ENCODE peak calls at places on chromosome 12, in four cellular contexts. One of them, this sample, is unnamed.
A peak's percentile ranks its signal among the peaks of the same experiment; 100 is the strongest.

GRCh38 chr12:54933381-54933780 is 51.2 kb downstream of the TESPA1 start:
- DNase-seq in K562: no peak
- DNase-seq in GM12878: peak; percentile 2
- DNase-seq in IMR-90: peak; percentile 20
- DNase-seq in this sample: no peak

GRCh38 chr12:48160807-48161206 is 3.5 kb upstream of the ASB8 start:
- DNase-seq in K562: no peak
- DNase-seq in GM12878: no peak
- DNase-seq in IMR-90: no peak
- DNase-seq in this sample: no peak

GRCh38 chr12:28222959-28223662 is 32.9 kb downstream of the CCDC91 start:
- DNase-seq in K562: no peak
- DNase-seq in IMR-90: no peak
- DNase-seq in GM12878: no peak
- DNase-seq in this sample: no peak

GRCh38 chr12:124680863-124681778 is 113.7 kb upstream of the NCOR2 start:
- DNase-seq in GM12878: peak; percentile 71
- DNase-seq in K562: peak; percentile 63
- DNase-seq in IMR-90: peak; percentile 95
- DNase-seq in this sample: peak; percentile 64

GRCh38 chr12:11534064-11534463 is 115.4 kb upstream of the ETV6 start:
- DNase-seq in GM12878: no peak
- DNase-seq in IMR-90: no peak
- DNase-seq in K562: no peak
- DNase-seq in this sample: no peak

GRCh38 chr12:94841171-94841570 is 162.3 kb downstream of the NDUFA12 start:
- DNase-seq in K562: no peak
- DNase-seq in IMR-90: no peak
- DNase-seq in GM12878: no peak
- DNase-seq in this sample: no peak

GRCh38 chr12:76863811-76864210 is 15.0 kb downstream of the CSRP2 start:
- DNase-seq in K562: no peak
- DNase-seq in IMR-90: peak; percentile 27
- DNase-seq in GM12878: no peak
- DNase-seq in this sample: no peak

GRCh38 chr12:55017421-55017820 is 2.4 kb upstream of the NEUROD4 start:
- DNase-seq in IMR-90: no peak
- DNase-seq in K562: no peak
- DNase-seq in GM12878: no peak
- DNase-seq in this sample: no peak

GRCh38 chr12:99706736-99707473 is 59.4 kb downstream of the GARIN6 start:
- DNase-seq in GM12878: no peak
- DNase-seq in IMR-90: no peak
- DNase-seq in K562: no peak
- DNase-seq in this sample: no peak

GRCh38 chr12:89469361-89469760 is 55.2 kb downstream of the GALNT4 start:
- DNase-seq in GM12878: no peak
- DNase-seq in K562: no peak
- DNase-seq in IMR-90: peak; percentile 73
- DNase-seq in this sample: no peak

GRCh38 chr12:89073659-89074058 is 278.6 kb downstream of the DUSP6 start:
- DNase-seq in K562: no peak
- DNase-seq in GM12878: no peak
- DNase-seq in IMR-90: no peak
- DNase-seq in this sample: no peak

GRCh38 chr12:49750027-49750977 is 8.9 kb downstream of the TMBIM6 start:
- DNase-seq in K562: no peak
- DNase-seq in GM12878: peak; percentile 36
- DNase-seq in IMR-90: peak; percentile 80
- DNase-seq in this sample: no peak

GRCh38 chr12:120677765-120678473 is 9.0 kb upstream of the MLEC start:
- DNase-seq in IMR-90: no peak
- DNase-seq in K562: no peak
- DNase-seq in GM12878: peak; percentile 82
- DNase-seq in this sample: no peak

GRCh38 chr12:121223283-121223946 is 13.5 kb downstream of the P2RX4 start:
- DNase-seq in GM12878: no peak
- DNase-seq in K562: no peak
- DNase-seq in IMR-90: no peak
- DNase-seq in this sample: peak; percentile 58

GRCh38 chr12:113142886-113143329 is 6.6 kb upstream of the CFAP73 start:
- DNase-seq in IMR-90: no peak
- DNase-seq in GM12878: no peak
- DNase-seq in K562: no peak
- DNase-seq in this sample: no peak

GRCh38 chr12:75389706-75390105 is 1.2 kb upstream of the GLIPR1L2 start:
- DNase-seq in K562: no peak
- DNase-seq in IMR-90: no peak
- DNase-seq in GM12878: no peak
- DNase-seq in this sample: no peak

GRCh38 chr12:124053855-124054254 is 80.8 kb downstream of the ZNF664 start:
- DNase-seq in GM12878: no peak
- DNase-seq in K562: no peak
- DNase-seq in IMR-90: peak; percentile 48
- DNase-seq in this sample: peak; percentile 44

GRCh38 chr12:78483767-78484315 is 380.7 kb upstream of the SYT1 start:
- DNase-seq in IMR-90: no peak
- DNase-seq in K562: no peak
- DNase-seq in GM12878: no peak
- DNase-seq in this sample: no peak

GRCh38 chr12:15966426-15966825 is 55.3 kb downstream of the DERA start:
- DNase-seq in GM12878: no peak
- DNase-seq in IMR-90: peak; percentile 47
- DNase-seq in K562: no peak
- DNase-seq in this sample: no peak

GRCh38 chr12:58922849-58923248 is 2.5 kb upstream of the LRIG3 start:
- DNase-seq in K562: no peak
- DNase-seq in GM12878: no peak
- DNase-seq in IMR-90: peak; percentile 70
- DNase-seq in this sample: no peak

GRCh38 chr12:80582431-80582830 is 125.0 kb upstream of the MYF6 start:
- DNase-seq in IMR-90: no peak
- DNase-seq in K562: no peak
- DNase-seq in GM12878: no peak
- DNase-seq in this sample: no peak

GRCh38 chr12:54265364-54265812 is 14.5 kb downstream of the CBX5 start:
- DNase-seq in GM12878: no peak
- DNase-seq in K562: no peak
- DNase-seq in IMR-90: no peak
- DNase-seq in this sample: peak; percentile 48

GRCh38 chr12:93572712-93573551 is 457 bp downstream of the SOCS2 start:
- DNase-seq in K562: peak; percentile 23
- DNase-seq in IMR-90: peak; percentile 23
- DNase-seq in GM12878: no peak
- DNase-seq in this sample: peak; percentile 32

GRCh38 chr12:46915082-46915481 is 89.3 kb upstream of the SLC38A4 start:
- DNase-seq in GM12878: no peak
- DNase-seq in IMR-90: peak; percentile 90
- DNase-seq in K562: no peak
- DNase-seq in this sample: no peak

GRCh38 chr12:79128956-79129355 is 264.4 kb downstream of the SYT1 start:
- DNase-seq in K562: no peak
- DNase-seq in GM12878: no peak
- DNase-seq in IMR-90: peak; percentile 28
- DNase-seq in this sample: no peak

GRCh38 chr12:42364692-42365091 is 38.7 kb downstream of the PPHLN1 start:
- DNase-seq in K562: no peak
- DNase-seq in IMR-90: no peak
- DNase-seq in GM12878: no peak
- DNase-seq in this sample: no peak

GRCh38 chr12:15050664-15051063 is 77.8 kb downstream of the PDE6H start:
- DNase-seq in K562: no peak
- DNase-seq in IMR-90: no peak
- DNase-seq in GM12878: no peak
- DNase-seq in this sample: no peak

GRCh38 chr12:26987634-26988424 is 26.4 kb downstream of the TM7SF3 start:
- DNase-seq in K562: no peak
- DNase-seq in IMR-90: peak; percentile 17
- DNase-seq in GM12878: no peak
- DNase-seq in this sample: no peak

GRCh38 chr12:100573168-100573498 is 351 bp upstream of the GAS2L3 start:
- DNase-seq in K562: no peak
- DNase-seq in IMR-90: no peak
- DNase-seq in GM12878: no peak
- DNase-seq in this sample: no peak

GRCh38 chr12:50059440-50060119 is 2.2 kb downstream of the ASIC1 start:
- DNase-seq in K562: no peak
- DNase-seq in IMR-90: peak; percentile 39
- DNase-seq in GM12878: no peak
- DNase-seq in this sample: no peak

GRCh38 chr12:49866859-49867579 is 24.1 kb upstream of the BCDIN3D start:
- DNase-seq in K562: peak; percentile 85
- DNase-seq in IMR-90: peak; percentile 46
- DNase-seq in GM12878: no peak
- DNase-seq in this sample: peak; percentile 89

GRCh38 chr12:79444089-79444488 is 246.7 kb downstream of the PAWR start:
- DNase-seq in IMR-90: peak; percentile 68
- DNase-seq in GM12878: no peak
- DNase-seq in K562: no peak
- DNase-seq in this sample: no peak

GRCh38 chr12:101670007-101670671 is 27.3 kb upstream of the CHPT1 start:
- DNase-seq in K562: peak; percentile 42
- DNase-seq in GM12878: no peak
- DNase-seq in IMR-90: peak; percentile 58
- DNase-seq in this sample: peak; percentile 19

GRCh38 chr12:3727354-3727753 is 25.6 kb downstream of the CRACR2A start:
- DNase-seq in GM12878: no peak
- DNase-seq in IMR-90: no peak
- DNase-seq in K562: no peak
- DNase-seq in this sample: no peak

GRCh38 chr12:75933136-75933535 is 98.4 kb downstream of the PHLDA1 start:
- DNase-seq in K562: no peak
- DNase-seq in IMR-90: peak; percentile 96
- DNase-seq in GM12878: no peak
- DNase-seq in this sample: no peak

DNA sequence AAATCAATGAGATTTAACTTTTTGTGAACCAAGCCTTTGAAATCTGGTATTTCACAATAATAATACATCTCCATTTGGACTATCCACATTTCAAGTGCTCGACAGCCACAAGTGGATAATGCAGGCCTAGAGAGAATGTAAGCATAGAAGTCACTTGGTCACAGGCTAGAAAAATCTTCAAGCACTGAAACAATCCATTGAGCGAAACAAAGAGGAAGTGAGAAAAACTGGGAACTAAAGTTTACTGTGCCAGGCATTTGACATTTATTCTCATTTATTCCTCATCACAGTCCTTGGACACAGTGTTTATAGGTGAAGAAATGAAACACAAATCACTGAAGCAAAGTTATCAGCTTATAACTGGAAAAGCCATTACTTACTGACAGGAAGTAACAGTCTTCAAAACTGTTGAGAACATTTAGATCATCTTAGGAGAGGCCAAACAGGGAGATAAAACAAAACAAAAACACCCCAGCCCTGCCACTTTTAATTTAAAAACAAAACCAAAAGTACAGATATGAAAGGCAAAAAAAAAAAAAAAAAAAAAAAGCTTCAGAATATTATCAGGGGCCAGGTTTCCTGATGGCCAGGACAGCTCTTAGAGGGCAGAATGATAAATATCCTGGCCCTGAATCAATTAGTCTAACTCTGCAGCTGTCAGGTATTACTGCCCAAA is 29.2 kb downstream of the GNS start:
- DNase-seq in K562: no peak
- DNase-seq in IMR-90: no peak
- DNase-seq in GM12878: peak; percentile 19
- DNase-seq in this sample: no peak
- TF ChIP-seq RCOR1 in K562: no peak
- TF ChIP-seq RCOR1 in IMR-90: no peak
- TF ChIP-seq RCOR1 in GM12878: no peak
- TF ChIP-seq RCOR1 in this sample: no peak

GRCh38 chr12:6328945-6329692 is 12.8 kb downstream of the TNFRSF1A start:
- DNase-seq in K562: no peak
- DNase-seq in GM12878: no peak
- DNase-seq in IMR-90: no peak
- DNase-seq in this sample: no peak
- H3K36me3 ChIP-seq in K562: peaks cover 53% of the 10 kb centered on the region
- H3K36me3 ChIP-seq in GM12878: peaks cover 11% of the 10 kb centered on the region
- H3K36me3 ChIP-seq in IMR-90: peaks cover 77% of the 10 kb centered on the region
- H3K36me3 ChIP-seq in this sample: peaks cover 58% of the 10 kb centered on the region

GRCh38 chr12:98401427-98401826 is 114.0 kb upstream of the TMPO start:
- DNase-seq in IMR-90: no peak
- DNase-seq in GM12878: peak; percentile 55
- DNase-seq in K562: no peak
- DNase-seq in this sample: peak; percentile 23
- TF ChIP-seq SMC3 in IMR-90: no peak
- TF ChIP-seq SMC3 in GM12878: no peak
- TF ChIP-seq SMC3 in K562: no peak
- TF ChIP-seq SMC3 in this sample: no peak

DNA sequence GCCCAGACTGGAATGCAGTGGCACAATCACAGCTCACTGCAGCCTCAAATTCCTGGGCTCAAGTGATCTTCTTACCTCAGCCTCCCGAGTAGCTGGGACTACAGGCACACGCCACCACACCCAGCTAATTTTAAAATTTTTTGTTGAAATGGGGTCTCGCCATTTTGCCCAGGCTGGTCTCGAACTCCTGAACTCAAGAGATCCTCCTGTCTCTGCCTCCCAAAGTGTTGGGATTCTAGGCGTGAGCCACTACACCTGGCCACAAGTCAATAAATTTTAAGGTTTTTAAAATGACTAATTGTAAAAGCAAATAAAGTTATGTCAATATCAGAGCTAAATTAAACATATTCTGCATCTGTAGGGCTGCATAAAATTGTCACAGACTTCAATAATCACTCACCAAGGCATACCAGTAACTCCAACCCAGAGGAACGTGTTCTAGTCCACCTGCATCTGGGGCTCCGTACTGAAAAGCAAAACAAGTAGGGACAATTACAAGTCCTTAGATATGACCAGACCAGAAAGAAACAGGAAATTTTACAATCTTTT is 13.9 kb downstream of the GNS start:
- DNase-seq in K562: no peak
- DNase-seq in GM12878: no peak
- DNase-seq in IMR-90: no peak
- DNase-seq in this sample: no peak
- TF ChIP-seq RCOR1 in K562: no peak
- TF ChIP-seq RCOR1 in GM12878: no peak
- TF ChIP-seq RCOR1 in IMR-90: no peak
- TF ChIP-seq RCOR1 in this sample: no peak

DNA sequence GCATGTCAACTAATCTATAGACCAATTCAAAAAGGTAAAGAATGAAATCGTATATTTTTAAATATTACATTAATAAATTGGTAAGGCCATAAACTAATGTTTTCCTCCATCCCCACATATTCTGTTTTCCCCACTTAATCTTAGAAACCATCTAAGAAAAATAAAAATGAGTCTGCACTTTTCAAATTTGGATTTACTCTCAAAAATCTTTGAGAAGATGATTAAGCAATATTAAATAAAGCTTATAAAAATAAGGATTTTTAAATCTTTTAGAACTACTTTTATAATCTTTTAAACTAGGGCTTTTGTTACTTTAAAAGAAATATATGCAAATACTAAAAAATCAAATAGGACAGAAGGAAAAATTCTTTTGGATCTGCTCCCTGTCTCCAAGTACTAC is 10.6 kb upstream of the HAL start:
- DNase-seq in K562: no peak
- DNase-seq in IMR-90: no peak
- DNase-seq in GM12878: no peak
- DNase-seq in this sample: no peak
- H3K36me3 ChIP-seq in K562: peaks cover 13% of the 10 kb centered on the region
- H3K36me3 ChIP-seq in IMR-90: peaks cover 17% of the 10 kb centered on the region
- H3K36me3 ChIP-seq in GM12878: peaks cover 5% of the 10 kb centered on the region
- H3K36me3 ChIP-seq in this sample: peaks cover 45% of the 10 kb centered on the region

GRCh38 chr12:56724660-56724988 is 475 bp downstream of the NACA start:
- DNase-seq in GM12878: no peak
- DNase-seq in IMR-90: no peak
- DNase-seq in K562: peak; percentile 67
- DNase-seq in this sample: no peak
- TF ChIP-seq SMC3 in GM12878: no peak
- TF ChIP-seq SMC3 in IMR-90: no peak
- TF ChIP-seq SMC3 in K562: no peak
- TF ChIP-seq SMC3 in this sample: no peak